ENCODE peak calls at places on chromosomes 16 and 17, in five cellular contexts. R is endodermal cell, M is A673, C is AG09309, Q is tibial nerve. G is an unnamed sample.
A peak's percentile ranks its signal among the peaks of the same experiment; 100 is the strongest.

GRCh38 chr17:37614391-37614790 is 5.2 kb upstream of the SYNRG start:
- DNase-seq in R (no peak), M (no peak), C (peak; percentile 39), Q (no peak), G (no peak)

GRCh38 chr16:15403392-15403995 is 7.9 kb downstream of the MPV17L start:
- DNase-seq in Q (no peak), R (no peak), C (no peak), M (no peak), G (no peak)

GRCh38 chr17:36731806-36732205 is 130.4 kb downstream of the MRM1 start:
- DNase-seq in Q (no peak), C (no peak), R (peak; percentile 79), M (peak; percentile 28), G (no peak)

GRCh38 chr17:53129863-53130262 is 692.9 kb upstream of the KIF2B start:
- DNase-seq in Q (no peak), M (no peak), C (no peak), R (no peak), G (no peak)

GRCh38 chr17:81930142-81931125 is 2.9 kb upstream of the MAFG start:
- DNase-seq in R (peak; percentile 75), M (no peak), C (no peak), Q (no peak), G (no peak)

GRCh38 chr16:73179671-73180370 is 131.9 kb upstream of the ZFHX3 start:
- DNase-seq in R (no peak), C (no peak), Q (no peak), M (no peak), G (no peak)

GRCh38 chr17:35709874-35710273 is 21.6 kb upstream of the RASL10B start:
- DNase-seq in R (no peak), C (peak; percentile 33), M (peak; percentile 9), Q (no peak), G (no peak)

GRCh38 chr17:64007838-64008282 is 9.7 kb downstream of the PRR29 start:
- DNase-seq in C (no peak), M (no peak), Q (no peak), R (peak; percentile 48), G (no peak)

GRCh38 chr17:2394775-2395191 is 6.1 kb downstream of the MNT start:
- DNase-seq in R (no peak), Q (no peak), C (no peak), M (no peak), G (no peak)

GRCh38 chr16:28098171-28098958 is 34.9 kb upstream of the GSG1L start:
- DNase-seq in C (no peak), Q (no peak), M (no peak), R (no peak), G (no peak)

GRCh38 chr17:47949951-47950350 is 7.7 kb downstream of the PRR15L start:
- DNase-seq in C (no peak), Q (no peak), M (no peak), R (no peak), G (no peak)

GRCh38 chr17:67449065-67449464 is 72.0 kb downstream of the PITPNC1 start:
- DNase-seq in R (peak; percentile 13), Q (no peak), M (no peak), C (no peak), G (no peak)

GRCh38 chr17:41896726-41897125 is 22.0 kb downstream of the ACLY start:
- DNase-seq in Q (no peak), M (no peak), R (no peak), C (no peak), G (no peak)

GRCh38 chr17:27756467-27757371 is 43.6 kb downstream of the NOS2 start:
- DNase-seq in R (peak; percentile 91), M (peak; percentile 68), Q (no peak), C (no peak), G (peak; percentile 40)

GRCh38 chr16:4407543-4408322 is 8.7 kb downstream of the CORO7 start:
- DNase-seq in M (no peak), R (no peak), C (no peak), Q (no peak), G (no peak)

GRCh38 chr16:88754109-88754911 is 30.7 kb downstream of the PIEZO1 start:
- DNase-seq in Q (no peak), M (no peak), R (no peak), C (no peak), G (no peak)

GRCh38 chr17:8611135-8611534 is 19.4 kb downstream of the MYH10 start:
- DNase-seq in Q (no peak), M (no peak), C (peak; percentile 39), R (no peak), G (no peak)

GRCh38 chr17:78000351-78000750 is 41.8 kb downstream of the TNRC6C start:
- DNase-seq in M (peak; percentile 11), Q (no peak), C (no peak), R (no peak), G (no peak)

GRCh38 chr16:3004319-3004718 is 8.4 kb upstream of the CLDN9 start:
- DNase-seq in Q (no peak), R (no peak), M (no peak), C (no peak), G (no peak)

GRCh38 chr17:66737524-66737923 is 97.4 kb upstream of the CACNG5 start:
- DNase-seq in C (peak; percentile 47), M (peak; percentile 34), R (peak; percentile 90), Q (no peak), G (no peak)

GRCh38 chr17:71516149-71516548 is 604.7 kb upstream of the SOX9 start:
- DNase-seq in C (no peak), M (no peak), R (no peak), Q (no peak), G (no peak)

DNA sequence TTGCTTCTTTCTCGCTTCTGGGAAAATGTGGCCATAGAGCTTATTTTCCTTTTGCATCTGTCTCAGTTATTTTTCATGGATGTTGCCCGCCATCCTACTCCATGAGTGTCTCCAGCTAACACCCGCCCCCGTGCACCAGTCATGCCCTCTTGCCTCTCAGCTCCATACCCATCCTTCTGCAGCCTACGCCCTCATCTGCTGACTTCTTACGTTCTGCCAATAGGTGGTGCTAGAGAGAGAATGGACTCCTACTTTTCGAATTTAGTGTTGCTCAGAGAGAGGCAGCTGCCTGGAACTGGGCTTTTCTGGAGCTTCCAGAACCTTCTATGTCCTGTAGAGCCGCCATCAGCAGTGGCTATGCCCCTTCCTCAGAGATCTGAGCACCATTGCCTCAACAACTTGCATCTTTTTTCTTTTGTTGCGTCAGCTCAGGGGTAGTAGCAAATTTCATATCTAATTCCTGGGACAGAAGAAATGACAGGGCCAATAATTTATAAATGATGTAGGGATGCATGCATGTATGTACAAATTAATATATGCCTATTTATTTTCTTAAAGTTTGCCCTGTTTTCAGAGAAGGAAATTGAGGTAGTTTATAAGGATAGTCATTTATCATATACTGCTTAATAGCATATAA is 119.7 kb upstream of the MYOCD start:
- DNase-seq in M (peak; percentile 62), C (no peak), Q (no peak), R (peak; percentile 89), G (no peak)
- TF ChIP-seq CTCF in M (peak; percentile 77), C (peak; percentile 90), Q (peak; percentile 43), R (peak; percentile 82), G (no peak)

GRCh38 chr16:66849021-66849420 is 4.8 kb downstream of the CA7 start:
- DNase-seq in C (no peak), Q (no peak), R (peak; percentile 27), M (no peak), G (no peak)

GRCh38 chr16:66850115-66850815 is 6.1 kb downstream of the CA7 start:
- DNase-seq in Q (no peak), C (no peak), M (no peak), R (peak; percentile 24), G (no peak)

GRCh38 chr16:66851166-66851964 is 7.2 kb downstream of the CA7 start:
- DNase-seq in Q (no peak), R (peak; percentile 36), C (no peak), M (no peak), G (no peak)

GRCh38 chr16:66848172-66848571 is 4.0 kb downstream of the CA7 start:
- DNase-seq in R (no peak), C (no peak), Q (no peak), M (no peak), G (no peak)

DNA sequence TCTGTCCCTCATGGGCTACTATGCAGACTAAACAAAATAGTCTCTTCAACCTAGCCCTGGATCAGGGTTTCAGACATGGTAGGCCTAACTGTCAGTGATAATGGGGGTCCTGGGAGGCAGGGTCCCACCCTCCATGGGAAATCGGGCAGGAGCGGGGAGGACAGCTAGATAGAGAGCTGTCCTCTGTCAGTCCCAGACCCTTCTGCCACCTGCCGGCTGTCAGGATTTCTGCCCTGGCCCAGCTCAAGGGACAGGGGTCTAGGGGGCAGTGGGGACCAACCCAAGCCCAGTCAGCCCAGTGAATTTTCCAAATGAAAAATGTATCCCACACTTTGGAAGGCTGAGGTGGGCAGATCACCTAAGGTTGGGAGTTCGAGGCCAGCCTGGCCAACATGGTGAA is 5.3 kb downstream of the CA7 start:
- DNase-seq in M (no peak), Q (no peak), R (peak; percentile 62), C (no peak), G (no peak)
- TF ChIP-seq CTCF in M (no peak), Q (no peak), R (peak; percentile 54), C (no peak), G (no peak)

GRCh38 chr16:30980434-30980833 is 4.6 kb upstream of the HSD3B7 start:
- DNase-seq in R (no peak), M (no peak), Q (no peak), C (no peak), G (no peak)

GRCh38 chr16:30979170-30980067 is 5.6 kb upstream of the HSD3B7 start:
- DNase-seq in M (no peak), C (no peak), Q (no peak), R (no peak), G (no peak)

GRCh38 chr16:30980068-30980371 is 5.0 kb upstream of the HSD3B7 start:
- DNase-seq in Q (no peak), R (no peak), M (no peak), C (no peak), G (no peak)

GRCh38 chr16:30976486-30976885 is 8.5 kb upstream of the HSD3B7 start:
- DNase-seq in R (no peak), Q (no peak), C (no peak), M (no peak), G (no peak)

GRCh38 chr16:30977502-30977901 is 7.5 kb upstream of the HSD3B7 start:
- DNase-seq in M (peak; percentile 58), Q (no peak), C (no peak), R (peak; percentile 90), G (no peak)
- TF ChIP-seq CTCF in M (peak; percentile 57), Q (no peak), C (peak; percentile 46), R (peak; percentile 77), G (peak; percentile 14)

GRCh38 chr16:19400709-19401108 is 17.0 kb upstream of the TMC5 start:
- DNase-seq in R (peak; percentile 64), Q (no peak), M (peak; percentile 55), C (no peak), G (no peak)
- TF ChIP-seq CTCF in R (peak; percentile 62), Q (no peak), M (peak; percentile 55), C (no peak), G (no peak)

GRCh38 chr16:85029413-85029794 is 1.8 kb downstream of the KIAA0513 start:
- DNase-seq in M (peak; percentile 46), R (peak; percentile 61), Q (no peak), C (no peak), G (peak; percentile 19)

GRCh38 chr16:85028638-85029412 is 1.2 kb downstream of the KIAA0513 start:
- DNase-seq in R (peak; percentile 66), M (no peak), C (no peak), Q (no peak), G (peak; percentile 48)

GRCh38 chr16:85027349-85027967 is at the start of gene KIAA0513:
- DNase-seq in Q (peak; percentile 89), C (peak; percentile 51), R (peak; percentile 97), M (peak; percentile 94), G (peak; percentile 98)

GRCh38 chr16:85026696-85027095 is 899 bp upstream of the KIAA0513 start:
- DNase-seq in M (no peak), Q (no peak), C (no peak), R (no peak), G (no peak)

GRCh38 chr16:85027968-85028637 is 508 bp downstream of the KIAA0513 start:
- DNase-seq in C (no peak), R (no peak), Q (no peak), M (no peak), G (no peak)
- TF ChIP-seq CTCF in C (peak; percentile 30), R (peak; percentile 52), Q (no peak), M (no peak), G (no peak)